ENCODE peak calls at places on chromosome 9, in six cellular contexts. N is HCT116, L is NT2/D1, W is astrocyte of the spinal cord, T is coronary artery, I is testis. F is an unnamed sample.

GRCh38 chr9:22374021-22374420 is 72.6 kb upstream of the DMRTA1 start:
- DNase-seq in N (no peak), L (no peak), W (no peak), T (no peak), I (no peak), F (no peak)

GRCh38 chr9:134858051-134858841 is 22.4 kb upstream of the FCN2 start:
- DNase-seq in N (no peak), L (no peak), W (peak; percentile 38), T (peak; percentile 52), I (peak; percentile 33), F (no peak)

GRCh38 chr9:70517926-70518325 is 103.5 kb upstream of the KLF9 start:
- DNase-seq in N (no peak), L (no peak), W (no peak), T (no peak), I (no peak), F (no peak)

GRCh38 chr9:93297659-93298497 is 113.9 kb downstream of the WNK2 start:
- DNase-seq in N (no peak), L (no peak), W (no peak), T (no peak), I (peak; percentile 11), F (no peak)

GRCh38 chr9:121305269-121305994 is 37.5 kb downstream of the GSN start:
- DNase-seq in N (no peak), L (no peak), W (no peak), T (no peak), I (peak; percentile 74), F (no peak)

GRCh38 chr9:134863941-134864820 is 16.4 kb upstream of the FCN2 start:
- DNase-seq in N (no peak), L (no peak), W (peak; percentile 28), T (peak; percentile 72), I (peak; percentile 56), F (no peak)

GRCh38 chr9:23826120-23826629 is at the start of gene ELAVL2:
- DNase-seq in N (no peak), L (peak; percentile 98), W (peak; percentile 99), T (no peak), I (peak; percentile 98), F (peak; percentile 85)

GRCh38 chr9:120363697-120364096 is 216.3 kb downstream of the CDK5RAP2 start:
- DNase-seq in N (no peak), L (no peak), W (no peak), T (no peak), I (no peak), F (no peak)

GRCh38 chr9:79665383-79665782 is 93.6 kb downstream of the TLE4 start:
- DNase-seq in N (no peak), L (no peak), W (no peak), T (no peak), I (no peak), F (no peak)

GRCh38 chr9:68822596-68823165 is 117.6 kb downstream of the PIP5K1B start:
- DNase-seq in N (no peak), L (no peak), W (no peak), T (no peak), I (no peak), F (no peak)

DNA sequence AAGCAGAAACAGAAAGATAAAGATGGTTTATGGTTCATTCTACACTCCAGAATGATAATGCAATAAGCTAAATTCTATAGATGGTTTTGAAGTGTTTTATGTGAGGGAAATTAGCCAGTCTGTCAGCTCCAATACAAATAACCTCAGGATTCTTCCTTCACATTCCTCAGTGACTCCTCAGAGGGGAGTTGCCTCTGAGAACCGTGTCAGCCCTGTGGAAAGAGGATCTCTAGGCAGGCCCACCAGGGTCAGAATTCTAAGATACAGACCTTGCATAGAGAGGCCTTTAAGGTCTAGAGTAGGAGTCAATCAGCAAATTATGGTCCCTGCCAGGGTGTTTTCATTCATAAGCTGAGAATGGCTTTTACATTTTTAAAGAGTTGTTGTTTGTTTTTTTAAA is 26.6 kb downstream of the RUSC2 start:
- DNase-seq in N (no peak), L (no peak), W (peak; percentile 72), T (no peak), I (no peak), F (no peak)
- H3K4me3 ChIP-seq in N (peak overlapping the region; percentile 21), L (no peak overlapping the region), W (no peak overlapping the region), T (no peak overlapping the region), I (no peak overlapping the region), F (no peak overlapping the region)

DNA sequence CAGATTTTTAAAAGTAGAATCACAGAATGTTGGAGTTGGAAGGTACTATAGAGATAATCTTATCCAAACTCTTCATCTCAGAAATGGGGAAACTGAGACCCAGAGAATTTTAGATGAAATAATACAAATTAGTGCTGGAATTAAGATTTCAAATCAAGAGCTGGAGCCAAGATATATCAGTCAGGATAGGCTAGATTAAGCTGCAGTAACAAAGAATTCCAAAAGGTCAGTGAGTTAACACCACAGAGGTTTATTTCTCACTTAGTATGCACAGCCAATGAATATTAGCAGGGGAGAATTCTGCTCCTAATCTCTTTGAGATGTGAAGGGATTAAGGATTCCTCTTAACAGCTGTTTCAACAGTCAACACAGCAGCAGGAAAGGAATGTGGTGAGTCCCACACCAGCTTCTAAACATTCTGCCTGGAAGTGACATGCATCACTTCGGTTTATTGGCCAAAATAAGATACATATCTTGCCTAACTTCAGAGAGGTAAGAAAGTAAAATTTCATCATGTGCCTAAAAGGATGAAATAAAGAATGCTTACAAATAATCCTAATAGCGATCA is 136.8 kb downstream of the FRMD3 start:
- DNase-seq in N (no peak), L (no peak), W (no peak), T (no peak), I (no peak), F (no peak)
- H3K4me3 ChIP-seq in N (no peak overlapping the region), L (no peak overlapping the region), W (no peak overlapping the region), T (no peak overlapping the region), I (no peak overlapping the region), F (no peak overlapping the region)

GRCh38 chr9:137165250-137165836 is 4.5 kb downstream of the LRRC26 start:
- DNase-seq in N (no peak), L (no peak), W (no peak), T (no peak), I (no peak), F (no peak)

GRCh38 chr9:137167752-137168574 is 1.9 kb downstream of the LRRC26 start:
- DNase-seq in N (no peak), L (no peak), W (no peak), T (no peak), I (no peak), F (no peak)

GRCh38 chr9:137166242-137167112 is 3.4 kb downstream of the LRRC26 start:
- DNase-seq in N (no peak), L (no peak), W (no peak), T (no peak), I (no peak), F (no peak)

GRCh38 chr9:137168575-137168906 is 1.3 kb downstream of the LRRC26 start:
- DNase-seq in N (no peak), L (no peak), W (no peak), T (no peak), I (no peak), F (no peak)

GRCh38 chr9:137167113-137167751 is 2.6 kb downstream of the LRRC26 start:
- DNase-seq in N (no peak), L (no peak), W (no peak), T (no peak), I (no peak), F (no peak)
- H3K4me3 ChIP-seq in N (no peak overlapping the region), L (peak overlapping the region; percentile 4), W (no peak overlapping the region), T (peak overlapping the region; percentile 67), I (no peak overlapping the region), F (no peak overlapping the region)

GRCh38 chr9:109459423-109459822 is 38.7 kb downstream of the PTPN3 start:
- DNase-seq in N (no peak), L (no peak), W (no peak), T (no peak), I (no peak), F (no peak)
- H3K4me3 ChIP-seq in N (no peak overlapping the region), L (no peak overlapping the region), W (no peak overlapping the region), T (no peak overlapping the region), I (no peak overlapping the region), F (no peak overlapping the region)

GRCh38 chr9:35767458-35767857 is 13.4 kb upstream of the MSMP start:
- DNase-seq in N (no peak), L (no peak), W (no peak), T (no peak), I (no peak), F (no peak)
- H3K4me3 ChIP-seq in N (no peak overlapping the region), L (no peak overlapping the region), W (no peak overlapping the region), T (no peak overlapping the region), I (no peak overlapping the region), F (no peak overlapping the region)

GRCh38 chr9:91427873-91428272 is 4.2 kb upstream of the NFIL3 start:
- DNase-seq in N (peak; percentile 84), L (no peak), W (peak; percentile 59), T (no peak), I (no peak), F (no peak)
- H3K4me3 ChIP-seq in N (no peak overlapping the region), L (no peak overlapping the region), W (no peak overlapping the region), T (no peak overlapping the region), I (no peak overlapping the region), F (no peak overlapping the region)